ENCODE peak calls at places on chromosome 15, in four cellular contexts. K is HL-60, N is PC-9, S is SK-N-SH. U is an unnamed sample.

GRCh38 chr15:69579950-69580618 is 127.5 kb downstream of the RPLP1 start:
- DNase-seq in S (no peak), K (no peak), N (no peak), U (no peak)

GRCh38 chr15:85407421-85408269 is 27.2 kb downstream of the AKAP13 start:
- DNase-seq in N (peak), S (no peak), K (no peak), U (no peak)

GRCh38 chr15:27847775-27848710 is 251.1 kb downstream of the OCA2 start:
- DNase-seq in K (no peak), N (no peak), S (no peak), U (no peak)

GRCh38 chr15:25180606-25181289 is 226.0 kb downstream of the SNRPN start:
- DNase-seq in K (no peak), N (no peak), S (no peak), U (peak)

GRCh38 chr15:74505837-74506514 is 35.0 kb upstream of the ARID3B start:
- DNase-seq in S (no peak), N (no peak), K (no peak), U (no peak)

GRCh38 chr15:46277994-46278885 is 643.4 kb downstream of the SQOR start:
- DNase-seq in N (no peak), S (peak), K (no peak), U (no peak)

GRCh38 chr15:31332681-31333071 is 6.0 kb downstream of the KLF13 start:
- DNase-seq in S (no peak), K (no peak), N (no peak), U (no peak)

GRCh38 chr15:35458176-35458856 is 87.6 kb downstream of the DPH6 start:
- DNase-seq in K (no peak), N (no peak), S (no peak), U (no peak)

GRCh38 chr15:82739086-82739485 is 29.4 kb upstream of the AP3B2 start:
- DNase-seq in K (no peak), N (no peak), S (no peak), U (no peak)

GRCh38 chr15:40379853-40380252 is 2.7 kb upstream of the KNSTRN start:
- DNase-seq in K (no peak), S (no peak), N (peak), U (peak)

GRCh38 chr15:68650901-68651709 is 72.3 kb downstream of the CORO2B start:
- DNase-seq in S (peak), K (no peak), N (peak), U (no peak)

GRCh38 chr15:30072630-30073029 is 10.1 kb upstream of the GOLGA8J start:
- DNase-seq in K (no peak), N (no peak), S (no peak), U (no peak)

GRCh38 chr15:67097893-67098740 is 32.7 kb downstream of the SMAD3 start:
- DNase-seq in N (peak), K (no peak), S (no peak), U (peak)

GRCh38 chr15:63677778-63678177 is 80.6 kb downstream of the FBXL22 start:
- DNase-seq in K (no peak), N (no peak), S (no peak), U (peak)

GRCh38 chr15:79922512-79923067 is 25.8 kb upstream of the MTHFS start:
- DNase-seq in N (no peak), S (no peak), K (no peak), U (no peak)

GRCh38 chr15:74620636-74621545 is 5.3 kb downstream of the CLK3 start:
- DNase-seq in S (peak), K (peak), N (peak), U (peak)

GRCh38 chr15:88701561-88702095 is 62.8 kb downstream of the ISG20 start:
- DNase-seq in N (peak), S (no peak), K (no peak), U (peak)

GRCh38 chr15:65979316-65979715 is 110.0 kb downstream of the RAB11A start:
- DNase-seq in S (no peak), K (no peak), N (no peak), U (no peak)

GRCh38 chr15:60774829-60775228 is 295.9 kb upstream of the ICE2 start:
- DNase-seq in N (no peak), K (no peak), S (no peak), U (no peak)

GRCh38 chr15:101006931-101007687 is 88.0 kb downstream of the LRRK1 start:
- DNase-seq in K (peak), S (peak), N (peak), U (peak)

GRCh38 chr15:62517541-62517940 is 352.5 kb upstream of the C2CD4B start:
- DNase-seq in K (no peak), N (no peak), S (no peak), U (no peak)

GRCh38 chr15:78049691-78050440 is 27.6 kb downstream of the TBC1D2B start:
- DNase-seq in S (no peak), N (no peak), K (peak), U (peak)

GRCh38 chr15:50114381-50114780 is 4.7 kb downstream of the ATP8B4 start:
- DNase-seq in N (no peak), S (no peak), K (peak), U (peak)

GRCh38 chr15:41501191-41501917 is 7.7 kb downstream of the ITPKA start:
- DNase-seq in K (no peak), N (no peak), S (peak), U (no peak)

GRCh38 chr15:68151277-68151676 is 53.9 kb downstream of the CALML4 start:
- DNase-seq in K (no peak), N (no peak), S (no peak), U (no peak)

DNA sequence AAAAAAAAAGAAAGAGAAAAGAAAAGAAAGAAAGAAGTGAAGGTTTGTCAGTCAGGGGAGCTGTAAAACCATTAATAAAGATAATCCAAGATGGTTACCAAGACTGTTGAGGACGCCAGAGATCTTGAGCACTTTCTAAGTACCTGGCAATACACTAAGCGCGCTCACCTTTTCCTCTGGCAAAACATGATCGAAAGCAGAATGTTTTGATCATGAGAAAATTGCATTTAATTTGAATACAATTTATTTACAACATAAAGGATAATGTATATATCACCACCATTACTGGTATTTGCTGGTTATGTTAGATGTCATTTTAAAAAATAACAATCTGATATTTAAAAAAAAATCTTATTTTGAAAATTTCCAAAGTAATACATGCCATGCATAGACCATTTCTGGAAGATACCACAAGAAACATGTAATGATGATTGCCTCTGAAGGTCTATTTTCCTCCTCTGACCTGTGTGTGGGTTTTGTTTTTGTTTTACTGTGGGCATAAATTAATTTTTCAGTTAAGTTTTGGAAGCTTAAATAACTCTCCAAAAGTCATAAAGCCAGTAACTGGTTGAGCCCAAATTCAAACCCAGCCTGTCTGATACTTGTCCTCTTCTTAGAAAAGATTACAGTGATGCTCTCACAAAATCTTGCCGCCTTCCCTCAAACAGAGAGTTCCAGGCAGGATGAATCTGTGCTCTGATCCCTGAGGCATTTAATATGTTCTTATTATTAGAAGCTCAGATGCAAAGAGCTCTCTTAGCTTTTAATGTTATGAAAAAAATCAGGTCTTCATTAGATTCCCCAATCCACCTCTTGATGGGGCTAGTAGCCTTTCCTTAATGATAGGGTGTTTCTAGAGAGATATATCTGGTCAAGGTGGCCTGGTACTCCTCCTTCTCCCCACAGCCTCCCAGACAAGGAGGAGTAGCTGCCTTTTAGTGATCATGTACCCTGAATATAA is 2.0 kb downstream of the B2M start:
- DNase-seq in S (peak), N (no peak), K (no peak), U (no peak)
- TF ChIP-seq CTCF in S (peak), N (peak), K (no peak), U (no peak)

GRCh38 chr15:94611656-94612055 is 380.3 kb downstream of the MCTP2 start:
- DNase-seq in N (no peak), K (no peak), S (no peak), U (no peak)

GRCh38 chr15:94607176-94607654 is 375.9 kb downstream of the MCTP2 start:
- DNase-seq in S (no peak), K (no peak), N (no peak), U (peak)

GRCh38 chr15:94615688-94616087 is 384.3 kb downstream of the MCTP2 start:
- DNase-seq in N (no peak), S (no peak), K (no peak), U (no peak)

GRCh38 chr15:94610069-94610863 is 378.9 kb downstream of the MCTP2 start:
- DNase-seq in S (no peak), K (no peak), N (no peak), U (no peak)
- H3K27ac ChIP-seq in S (no peak), K (no peak), N (no peak), U (no peak)

DNA sequence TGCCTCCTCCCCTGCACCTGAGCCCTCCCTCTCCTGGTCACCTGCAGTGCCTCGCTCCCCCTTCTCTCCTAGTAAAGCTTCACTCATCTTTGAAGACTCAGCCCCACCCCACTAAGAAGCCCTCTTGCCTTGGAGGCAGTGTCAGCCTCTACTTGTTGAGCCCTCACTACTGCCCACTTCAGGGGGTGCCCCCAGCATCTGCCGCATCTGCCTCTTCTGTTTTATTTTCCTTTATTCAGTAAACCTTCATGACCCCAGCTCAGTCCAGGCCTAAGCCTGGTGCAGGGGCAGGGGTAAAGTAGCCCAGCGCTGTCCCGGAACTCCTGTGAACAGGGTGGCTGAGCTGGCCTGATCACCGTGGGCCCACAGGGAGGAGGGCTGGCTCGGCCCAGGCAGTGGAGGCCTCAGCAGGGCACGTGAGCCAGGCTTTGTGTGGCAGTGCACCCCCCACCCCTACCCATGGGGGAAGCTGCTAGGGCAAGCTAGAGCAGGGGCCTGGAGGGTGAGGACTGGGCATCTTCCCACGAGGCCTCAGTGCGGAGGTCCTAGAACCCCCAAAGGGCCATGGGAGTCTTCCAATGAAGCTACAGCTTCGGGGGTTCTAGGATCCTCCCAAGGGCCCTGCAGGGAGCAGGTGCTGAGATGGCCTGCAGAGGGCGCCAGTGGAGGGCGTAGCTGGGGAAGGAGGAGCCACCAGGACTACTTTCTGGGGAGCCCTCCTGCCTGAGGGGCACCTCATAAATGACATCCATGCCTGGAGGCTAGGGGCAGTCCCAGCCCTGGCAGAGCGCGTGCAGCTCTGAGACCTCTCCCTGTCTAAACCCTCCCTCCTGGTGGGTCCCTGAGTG is 36.1 kb downstream of the TSPAN3 start:
- DNase-seq in K (no peak), N (no peak), S (peak), U (peak)
- TF ChIP-seq CTCF in K (peak), N (peak), S (peak), U (peak)

DNA sequence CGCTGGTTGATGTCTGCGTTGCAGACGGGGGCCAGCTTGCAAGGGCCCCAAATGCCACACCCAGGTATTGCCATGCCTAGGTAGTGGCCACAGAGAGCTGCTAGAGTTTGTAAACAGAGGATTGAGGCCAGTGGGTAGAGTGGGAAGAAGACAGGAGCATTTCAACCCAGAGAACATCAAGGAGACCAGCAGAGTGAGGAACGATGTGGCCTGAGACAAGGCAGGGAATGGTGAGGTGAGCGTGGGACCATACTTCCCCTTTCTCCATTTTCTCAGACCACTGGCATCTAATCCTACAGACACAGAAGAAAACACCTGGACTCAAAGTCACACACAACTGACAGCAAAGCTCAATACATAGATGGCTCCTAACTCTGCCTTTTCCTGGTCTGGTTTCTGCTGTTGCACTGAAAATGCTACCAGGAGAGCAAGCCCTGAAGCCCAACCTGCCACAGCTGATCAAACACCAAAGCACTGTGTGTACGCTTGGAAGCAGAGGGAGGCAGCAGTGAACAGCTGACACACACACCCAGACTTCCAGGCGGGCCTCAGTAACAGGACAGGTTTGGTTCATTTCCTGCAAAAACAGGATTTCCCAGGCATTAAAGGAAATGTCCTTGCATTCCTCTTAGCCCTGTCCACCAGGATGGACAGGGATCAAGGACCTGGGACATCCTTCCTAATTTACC is 1.6 kb downstream of the FAM174B start:
- DNase-seq in S (peak), K (no peak), N (peak), U (no peak)
- H3K27ac ChIP-seq in S (no peak), K (no peak), N (peak), U (no peak)

GRCh38 chr15:59521443-59521842 is 83.5 kb downstream of the FAM81A start:
- DNase-seq in K (no peak), S (no peak), N (no peak), U (no peak)

GRCh38 chr15:59522988-59523461 is 85.0 kb downstream of the FAM81A start:
- DNase-seq in S (no peak), N (no peak), K (no peak), U (no peak)

GRCh38 chr15:59523702-59524101 is 85.7 kb downstream of the FAM81A start:
- DNase-seq in K (no peak), S (no peak), N (no peak), U (no peak)

GRCh38 chr15:59528429-59528828 is 83.2 kb upstream of the GCNT3 start:
- DNase-seq in S (no peak), K (no peak), N (no peak), U (no peak)

GRCh38 chr15:59524331-59524731 is 86.3 kb downstream of the FAM81A start:
- DNase-seq in N (no peak), K (no peak), S (no peak), U (no peak)
- TF ChIP-seq CTCF in N (no peak), K (no peak), S (no peak), U (no peak)

GRCh38 chr15:71294636-71295241 is 179.5 kb downstream of the THSD4 start:
- DNase-seq in S (no peak), K (no peak), N (peak), U (no peak)
- H3K27ac ChIP-seq in S (peak), K (no peak), N (peak), U (peak)

GRCh38 chr15:26739791-26740190 is 33.1 kb downstream of the GABRB3 start:
- DNase-seq in K (no peak), N (no peak), S (no peak), U (no peak)

GRCh38 chr15:26738996-26739395 is 33.9 kb downstream of the GABRB3 start:
- DNase-seq in S (no peak), N (no peak), K (no peak), U (no peak)

GRCh38 chr15:26731965-26732364 is 40.9 kb downstream of the GABRB3 start:
- DNase-seq in S (no peak), N (no peak), K (no peak), U (no peak)

DNA sequence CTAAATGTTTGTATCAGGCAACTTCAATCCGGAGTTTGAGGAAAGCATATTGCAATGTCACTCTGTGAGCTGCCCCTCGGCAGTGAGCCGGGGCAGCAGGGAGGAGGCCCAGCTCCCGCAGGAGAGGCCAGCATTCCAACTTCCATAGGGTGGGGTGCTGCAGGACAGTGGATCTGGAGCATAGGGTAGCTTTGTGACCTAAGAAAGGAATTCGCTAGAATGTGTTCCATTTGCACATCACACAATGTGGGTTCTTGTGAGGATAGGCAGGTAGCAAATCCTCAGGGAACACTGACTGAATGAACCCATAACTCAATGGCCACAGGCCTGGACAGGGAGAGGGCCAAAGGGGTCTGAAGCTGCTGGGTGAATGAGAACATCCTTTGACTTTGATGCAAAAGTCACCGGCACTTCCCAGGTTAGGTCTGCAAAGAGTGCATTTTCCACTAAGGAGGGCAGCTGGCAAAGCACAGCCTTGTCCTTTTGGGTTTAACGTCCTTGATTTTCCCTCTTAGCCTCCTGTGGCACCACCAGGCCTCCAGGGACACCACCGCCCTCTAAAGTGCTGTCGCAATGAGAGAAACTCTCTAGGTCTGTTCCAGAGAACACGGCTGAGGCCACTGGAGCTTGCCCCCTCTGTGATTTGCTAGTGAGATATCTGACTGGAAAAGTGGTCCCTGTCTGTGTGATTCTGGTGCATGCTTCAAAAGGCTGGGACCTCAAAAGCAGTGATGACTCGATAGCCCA is 36.2 kb downstream of the GABRB3 start:
- DNase-seq in K (no peak), S (no peak), N (no peak), U (no peak)
- TF ChIP-seq CTCF in K (no peak), S (no peak), N (no peak), U (no peak)

U was measured in tibial artery.